ENCODE peak calls at places on chromosomes 2 and 18, in eight cellular contexts. P, K, B, V, Z, N, C and M are unnamed samples.

GRCh38 chr2:197363998-197364397 is 53.4 kb upstream of the ANKRD44 start:
- DNase-seq in N (no peak), B (no peak), V (no peak), C (no peak), P (no peak), K (no peak), Z (no peak), M (no peak)

GRCh38 chr2:3787768-3788167 is 84.4 kb downstream of the DCDC2C start:
- DNase-seq in Z (no peak), K (no peak), V (no peak), N (no peak), P (no peak), C (no peak), B (no peak), M (no peak)

GRCh38 chr2:222358876-222359275 is 60.1 kb upstream of the PAX3 start:
- DNase-seq in P (no peak), V (no peak), Z (peak), K (no peak), C (no peak), B (no peak), N (no peak), M (no peak)

GRCh38 chr2:32832821-32833220 is 113.9 kb upstream of the LTBP1 start:
- DNase-seq in Z (no peak), C (no peak), K (no peak), B (no peak), V (no peak), N (no peak), P (no peak), M (peak)

GRCh38 chr2:231227309-231228162 is 29.1 kb downstream of the ARMC9 start:
- DNase-seq in N (peak), B (no peak), V (peak), K (no peak), P (no peak), C (peak), Z (peak), M (peak)

GRCh38 chr2:53515435-53516332 is 251.9 kb upstream of the CHAC2 start:
- DNase-seq in Z (no peak), V (no peak), B (no peak), N (no peak), C (no peak), K (no peak), P (no peak), M (no peak)

GRCh38 chr2:134244091-134244490 is 9.8 kb upstream of the MGAT5 start:
- DNase-seq in V (no peak), P (no peak), N (no peak), B (no peak), Z (no peak), C (no peak), K (no peak), M (peak)

GRCh38 chr18:5530623-5531022 is 13.2 kb downstream of the EPB41L3 start:
- DNase-seq in P (no peak), V (no peak), C (no peak), N (no peak), Z (no peak), K (no peak), B (no peak), M (no peak)

GRCh38 chr2:95020275-95021014 is 5.1 kb upstream of the MAL start:
- DNase-seq in B (no peak), K (no peak), V (no peak), Z (no peak), C (no peak), N (no peak), P (no peak), M (no peak)

GRCh38 chr2:20651731-20652099 is 817 bp upstream of the HS1BP3 start:
- DNase-seq in C (no peak), V (no peak), K (no peak), Z (no peak), B (no peak), P (no peak), N (no peak), M (no peak)

GRCh38 chr18:21904856-21905255 is 164.3 kb downstream of the MIB1 start:
- DNase-seq in C (no peak), K (no peak), Z (no peak), P (no peak), N (no peak), B (no peak), V (no peak), M (no peak)

GRCh38 chr18:22193466-22193865 is 24.1 kb downstream of the GATA6 start:
- DNase-seq in B (no peak), C (no peak), P (no peak), Z (no peak), K (no peak), V (no peak), N (no peak), M (no peak)

GRCh38 chr2:46252891-46253659 is 44.1 kb upstream of the EPAS1 start:
- DNase-seq in N (no peak), Z (no peak), V (no peak), K (no peak), C (no peak), B (no peak), P (no peak), M (peak)

GRCh38 chr18:59140287-59140885 is 702 bp downstream of the SEC11C start:
- DNase-seq in N (no peak), B (no peak), P (no peak), C (no peak), Z (no peak), K (no peak), V (no peak), M (peak)

GRCh38 chr2:9306910-9307309 is 100.3 kb downstream of the ASAP2 start:
- DNase-seq in C (no peak), P (no peak), K (no peak), Z (peak), N (no peak), B (no peak), V (no peak), M (no peak)

GRCh38 chr2:221197223-221197622 is 374.9 kb downstream of the EPHA4 start:
- DNase-seq in C (no peak), P (no peak), Z (no peak), B (no peak), K (no peak), V (no peak), N (no peak), M (no peak)

GRCh38 chr2:128538401-128538800 is 219.7 kb upstream of the HS6ST1 start:
- DNase-seq in B (no peak), N (no peak), C (no peak), K (no peak), V (no peak), Z (no peak), P (no peak), M (no peak)

GRCh38 chr2:226777611-226778010 is 22.0 kb downstream of the IRS1 start:
- DNase-seq in K (no peak), Z (no peak), B (no peak), C (no peak), V (no peak), P (no peak), N (no peak), M (no peak)

GRCh38 chr2:68936889-68937288 is 15.8 kb downstream of the GKN2 start:
- DNase-seq in B (no peak), V (no peak), P (no peak), C (no peak), N (no peak), K (no peak), Z (no peak), M (peak)

GRCh38 chr2:3805120-3805519 is 101.7 kb downstream of the DCDC2C start:
- DNase-seq in P (no peak), C (no peak), K (no peak), V (no peak), B (no peak), Z (peak), N (no peak), M (no peak)

GRCh38 chr2:175976758-175977157 is 25.3 kb downstream of the LNPK start:
- DNase-seq in V (no peak), C (no peak), N (no peak), K (no peak), B (no peak), P (no peak), Z (no peak), M (no peak)

GRCh38 chr2:46161921-46162320 is 135.3 kb upstream of the EPAS1 start:
- DNase-seq in Z (no peak), P (no peak), N (peak), C (no peak), V (no peak), K (no peak), B (no peak), M (no peak)

GRCh38 chr2:96103906-96104861 is 12.2 kb downstream of the ADRA2B start:
- DNase-seq in V (no peak), Z (no peak), P (peak), N (peak), B (no peak), K (no peak), C (no peak), M (no peak)

GRCh38 chr18:55647331-55647730 is 59.3 kb upstream of the TCF4 start:
- DNase-seq in Z (no peak), P (no peak), B (no peak), V (no peak), K (no peak), C (no peak), N (no peak), M (no peak)

GRCh38 chr2:215921884-215922283 is 91.5 kb downstream of the MREG start:
- DNase-seq in C (no peak), P (no peak), K (no peak), B (no peak), N (no peak), Z (no peak), V (peak), M (peak)

GRCh38 chr2:171718720-171719119 is 31.5 kb downstream of the DYNC1I2 start:
- DNase-seq in Z (no peak), N (no peak), B (no peak), C (no peak), V (no peak), P (no peak), K (no peak), M (no peak)

GRCh38 chr2:74548919-74549684 is 4.6 kb downstream of the LOXL3 start:
- DNase-seq in C (peak), B (no peak), P (peak), Z (peak), V (peak), K (no peak), N (no peak), M (no peak)

GRCh38 chr18:37450434-37451133 is 115.0 kb downstream of the CELF4 start:
- DNase-seq in K (no peak), P (no peak), V (peak), B (no peak), C (no peak), Z (peak), N (no peak), M (no peak)